ENCODE peak calls at places on chromosomes 4 and X, in six cellular contexts. E is GM12892, T is H1, L is HepG2, J is K562, O is GM12878. X is an unnamed sample.

GRCh38 chr4:158159718-158160094 is 13.1 kb downstream of the GASK1B start:
- DNase-seq in E (no peak), T (no peak), L (no peak), J (no peak), O (no peak), X (no peak)

GRCh38 chr4:23876418-23877089 is 13.3 kb downstream of the PPARGC1A start:
- DNase-seq in E (no peak), T (no peak), L (no peak), J (no peak), O (no peak), X (no peak)

GRCh38 chr4:109406337-109406931 is 27.2 kb upstream of the SEC24B start:
- DNase-seq in E (no peak), T (no peak), L (peak; percentile 43), J (peak; percentile 40), O (no peak), X (no peak)

GRCh38 chr4:40749717-40750460 is at the start of gene NSUN7:
- DNase-seq in E (peak; percentile 27), T (peak; percentile 73), L (no peak), J (no peak), O (no peak), X (peak; percentile 40)

GRCh38 chr4:71635094-71635493 is 148.8 kb downstream of the GC start:
- DNase-seq in E (no peak), T (no peak), L (no peak), J (no peak), O (no peak), X (no peak)

GRCh38 chrX:153441296-153441695 is 4.6 kb downstream of the TREX2 start:
- DNase-seq in E (no peak), T (no peak), L (no peak), J (no peak), O (no peak), X (no peak)

GRCh38 chrX:78333521-78333920 is 6.1 kb upstream of the CYSLTR1 start:
- DNase-seq in E (no peak), T (no peak), L (no peak), J (no peak), O (no peak), X (no peak)

GRCh38 chr4:146098978-146099377 is 76.5 kb upstream of the LSM6 start:
- DNase-seq in E (no peak), T (no peak), L (no peak), J (no peak), O (peak; percentile 55), X (no peak)

GRCh38 chrX:17860811-17861495 is at the start of gene RAI2:
- DNase-seq in E (peak; percentile 4), T (no peak), L (no peak), J (peak; percentile 60), O (no peak), X (peak; percentile 2)

GRCh38 chr4:38266616-38267015 is 306.4 kb downstream of the PTTG2 start:
- DNase-seq in E (no peak), T (no peak), L (peak; percentile 6), J (peak; percentile 15), O (no peak), X (no peak)

GRCh38 chr4:7415927-7416686 is 18.6 kb downstream of the PSAPL1 start:
- DNase-seq in E (no peak), T (no peak), L (no peak), J (no peak), O (no peak), X (no peak)

GRCh38 chrX:69018416-69019072 is 146.7 kb downstream of the PJA1 start:
- DNase-seq in E (no peak), T (no peak), L (no peak), J (no peak), O (no peak), X (no peak)

GRCh38 chrX:55919367-55920221 is 202.0 kb downstream of the RRAGB start:
- DNase-seq in E (peak; percentile 23), T (no peak), L (no peak), J (no peak), O (peak; percentile 85), X (peak; percentile 7)

GRCh38 chr4:118957683-118958082 is 69.0 kb downstream of the SYNPO2 start:
- DNase-seq in E (no peak), T (no peak), L (no peak), J (no peak), O (no peak), X (no peak)

GRCh38 chr4:154559141-154559841 is 3.5 kb upstream of the FGB start:
- DNase-seq in E (peak; percentile 0), T (peak; percentile 9), L (peak; percentile 87), J (peak; percentile 49), O (no peak), X (peak; percentile 2)

GRCh38 chrX:119870626-119871131 is 854 bp downstream of the RNF113A start:
- DNase-seq in E (no peak), T (no peak), L (peak; percentile 11), J (no peak), O (no peak), X (no peak)

GRCh38 chrX:54758114-54759055 is 39.7 kb downstream of the ITIH6 start:
- DNase-seq in E (no peak), T (no peak), L (no peak), J (no peak), O (no peak), X (no peak)

GRCh38 chrX:72270316-72270866 is 6.7 kb downstream of the RPS4X start:
- DNase-seq in E (no peak), T (no peak), L (no peak), J (no peak), O (no peak), X (no peak)

GRCh38 chrX:47562615-47563243 is 1.7 kb downstream of the ARAF start:
- DNase-seq in E (no peak), T (no peak), L (no peak), J (no peak), O (no peak), X (no peak)

GRCh38 chr4:173527103-173527876 is 2.7 kb downstream of the HAND2 start:
- DNase-seq in E (no peak), T (no peak), L (no peak), J (no peak), O (no peak), X (no peak)

GRCh38 chrX:74924449-74925209 is 623 bp downstream of the NEXMIF start:
- DNase-seq in E (peak; percentile 48), T (no peak), L (no peak), J (no peak), O (no peak), X (peak; percentile 30)

GRCh38 chrX:106952988-106953387 is 32.8 kb downstream of the CLDN2 start:
- DNase-seq in E (no peak), T (no peak), L (no peak), J (no peak), O (no peak), X (no peak)

GRCh38 chr4:86972997-86973396 is 38.2 kb downstream of the AFF1 start:
- DNase-seq in E (no peak), T (no peak), L (peak; percentile 72), J (no peak), O (no peak), X (no peak)

GRCh38 chr4:10521386-10521785 is 64.2 kb upstream of the ZNF518B start:
- DNase-seq in E (no peak), T (no peak), L (no peak), J (no peak), O (no peak), X (no peak)

GRCh38 chr4:108360857-108361820 is 192.4 kb upstream of the LEF1 start:
- DNase-seq in E (no peak), T (peak; percentile 15), L (no peak), J (no peak), O (no peak), X (no peak)

GRCh38 chr4:79575709-79576479 is 167.9 kb upstream of the GK2 start:
- DNase-seq in E (no peak), T (no peak), L (no peak), J (no peak), O (no peak), X (no peak)

GRCh38 chr4:79578613-79579012 is 170.6 kb upstream of the GK2 start:
- DNase-seq in E (no peak), T (no peak), L (no peak), J (no peak), O (no peak), X (no peak)

GRCh38 chr4:79574741-79575451 is 166.9 kb upstream of the GK2 start:
- DNase-seq in E (no peak), T (no peak), L (no peak), J (no peak), O (no peak), X (no peak)

GRCh38 chr4:79576480-79576803 is 168.4 kb upstream of the GK2 start:
- DNase-seq in E (no peak), T (no peak), L (peak; percentile 21), J (no peak), O (no peak), X (no peak)
- TF ChIP-seq TAF1 in E (no peak), T (no peak), L (no peak), J (no peak), O (no peak), X (no peak)

GRCh38 chr4:151015458-151016344 is 617 bp upstream of the LRBA start:
- DNase-seq in E (peak; percentile 71), T (peak; percentile 73), L (peak; percentile 64), J (peak; percentile 86), O (no peak), X (peak; percentile 67)
- TF ChIP-seq POLR2A in E (peak; percentile 93), T (peak; percentile 63), L (peak; percentile 89), J (peak; percentile 96), O (peak; percentile 96), X (peak; percentile 91)

GRCh38 chrX:42778096-42778495 is at the start of gene PPP1R2C:
- DNase-seq in E (no peak), T (no peak), L (no peak), J (no peak), O (no peak), X (no peak)

DNA sequence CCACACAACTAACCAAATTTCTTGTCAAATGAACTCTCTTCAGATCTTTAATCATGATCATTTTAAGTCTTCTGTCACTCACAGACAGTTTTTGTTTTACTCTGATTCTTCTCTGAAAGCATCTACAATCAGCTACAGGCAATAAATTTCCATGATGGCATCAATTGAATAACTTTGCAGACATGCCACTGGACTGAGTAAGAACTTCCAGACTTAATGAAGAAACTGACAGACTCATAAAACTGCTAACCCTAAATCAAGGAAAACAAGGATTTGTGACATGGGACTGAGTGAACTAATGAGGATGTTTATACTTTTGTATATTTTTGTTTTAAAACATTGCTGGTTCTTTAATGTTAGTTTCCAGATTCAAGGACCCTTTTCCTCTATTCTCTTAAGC is 5.5 kb upstream of the PPP1R2C start:
- DNase-seq in E (no peak), T (no peak), L (no peak), J (no peak), O (no peak), X (no peak)
- TF ChIP-seq TAF1 in E (no peak), T (no peak), L (no peak), J (no peak), O (no peak), X (no peak)

DNA sequence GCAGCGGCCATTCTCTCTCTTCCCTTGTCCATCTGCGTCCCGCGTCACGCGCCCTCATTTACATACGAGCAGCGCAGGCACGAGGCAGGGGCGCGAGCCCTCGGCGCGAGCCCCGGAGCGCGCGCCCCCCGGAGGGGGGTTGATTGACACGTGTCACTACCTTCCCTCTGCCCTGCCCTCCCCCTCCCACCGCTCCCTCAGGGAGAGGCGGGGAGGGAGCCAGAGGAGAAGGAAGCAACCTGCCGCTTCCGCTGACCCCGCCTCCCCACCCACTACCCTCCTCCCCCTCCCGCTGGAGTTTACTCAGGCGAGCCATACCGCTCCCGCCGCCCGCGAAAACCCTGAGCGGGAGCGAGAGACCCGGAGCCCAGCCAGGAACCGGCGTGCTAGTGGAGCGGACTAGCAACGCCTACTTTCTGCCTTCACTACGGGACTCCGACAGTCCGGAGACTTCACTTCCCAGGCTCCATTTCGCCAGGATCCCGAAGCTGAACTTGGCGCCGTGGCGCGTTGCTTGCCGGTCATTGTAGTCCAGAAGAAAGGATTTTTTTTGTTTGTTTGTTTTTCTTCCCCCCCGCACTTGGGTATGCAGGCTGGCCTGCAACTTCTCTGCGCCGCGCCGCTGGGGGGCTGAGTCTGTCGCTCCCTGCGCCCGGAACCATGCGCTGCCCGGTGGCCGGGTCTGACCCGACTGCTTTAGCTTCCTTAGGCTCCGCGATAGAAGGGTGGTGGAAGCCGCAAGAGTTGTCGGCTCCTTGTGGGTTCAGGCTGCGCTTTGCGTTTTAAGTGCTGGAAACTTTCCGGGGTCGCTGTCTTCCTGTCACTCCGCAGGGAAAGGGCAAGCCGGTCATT is at the start of gene LCORL:
- DNase-seq in E (peak; percentile 70), T (peak; percentile 89), L (peak; percentile 96), J (peak; percentile 93), O (peak; percentile 90), X (peak; percentile 73)
- TF ChIP-seq POLR2A in E (no peak), T (no peak), L (peak; percentile 57), J (peak; percentile 79), O (peak; percentile 77), X (no peak)